ENCODE peak calls at places on chromosomes 7 and 10, in eight cellular contexts. G, S, W, P, Z, F, A and M are unnamed samples.

GRCh38 chr7:38291117-38291647 is 17.7 kb upstream of the TARP start:
- DNase-seq in G (no peak), S (no peak), W (no peak), P (peak), Z (no peak), F (no peak), A (no peak), M (no peak)

GRCh38 chr7:110604206-110604605 is 486.7 kb upstream of the LRRN3 start:
- DNase-seq in G (no peak), S (no peak), W (no peak), P (no peak), Z (no peak), F (no peak), A (no peak), M (no peak)

GRCh38 chr10:57513637-57514036 is 754.1 kb downstream of the IPMK start:
- DNase-seq in G (no peak), S (no peak), W (no peak), P (no peak), Z (no peak), F (no peak), A (no peak), M (no peak)

GRCh38 chr10:77505431-77506334 is 131.9 kb downstream of the KCNMA1 start:
- DNase-seq in G (no peak), S (peak), W (no peak), P (no peak), Z (no peak), F (no peak), A (no peak), M (no peak)

GRCh38 chr10:89086801-89087513 is 96.4 kb downstream of the FAS start:
- DNase-seq in G (no peak), S (no peak), W (peak), P (peak), Z (peak), F (no peak), A (peak), M (peak)

GRCh38 chr7:150313367-150313809 is 9.8 kb upstream of the LRRC61 start:
- DNase-seq in G (no peak), S (no peak), W (no peak), P (no peak), Z (no peak), F (no peak), A (no peak), M (no peak)

GRCh38 chr7:14457567-14458453 is 444.7 kb downstream of the DGKB start:
- DNase-seq in G (peak), S (peak), W (peak), P (peak), Z (peak), F (peak), A (peak), M (peak)

GRCh38 chr7:129862672-129863071 is 90.1 kb downstream of the UBE2H start:
- DNase-seq in G (no peak), S (no peak), W (no peak), P (no peak), Z (no peak), F (no peak), A (no peak), M (no peak)

GRCh38 chr7:1225462-1226154 is 7.1 kb upstream of the UNCX start:
- DNase-seq in G (peak), S (peak), W (no peak), P (no peak), Z (no peak), F (no peak), A (no peak), M (no peak)

GRCh38 chr7:33733865-33734650 is 171.3 kb upstream of the BMPER start:
- DNase-seq in G (no peak), S (peak), W (peak), P (no peak), Z (no peak), F (no peak), A (no peak), M (peak)

GRCh38 chr7:110043514-110043913 is 1047.4 kb upstream of the LRRN3 start:
- DNase-seq in G (no peak), S (no peak), W (no peak), P (no peak), Z (no peak), F (no peak), A (no peak), M (no peak)

GRCh38 chr10:100745882-100746412 is 565 bp downstream of the PAX2 start:
- DNase-seq in G (no peak), S (no peak), W (no peak), P (no peak), Z (no peak), F (no peak), A (no peak), M (no peak)

GRCh38 chr10:125284875-125285597 is 124.7 kb upstream of the CTBP2 start:
- DNase-seq in G (no peak), S (no peak), W (no peak), P (peak), Z (peak), F (no peak), A (no peak), M (no peak)

GRCh38 chr10:67629461-67629971 is 66.5 kb downstream of the CTNNA3 start:
- DNase-seq in G (no peak), S (no peak), W (no peak), P (no peak), Z (no peak), F (no peak), A (no peak), M (no peak)

GRCh38 chr7:101725911-101726310 is 91.5 kb upstream of the CUX1 start:
- DNase-seq in G (no peak), S (no peak), W (no peak), P (no peak), Z (no peak), F (no peak), A (no peak), M (no peak)

GRCh38 chr10:26703096-26703495 is 5.6 kb downstream of the PDSS1 start:
- DNase-seq in G (no peak), S (no peak), W (no peak), P (no peak), Z (no peak), F (no peak), A (no peak), M (no peak)

GRCh38 chr7:139774376-139774775 is 3.4 kb downstream of the HIPK2 start:
- DNase-seq in G (no peak), S (no peak), W (no peak), P (no peak), Z (no peak), F (no peak), A (no peak), M (no peak)

GRCh38 chr7:95828824-95829428 is 56.6 kb downstream of the DYNC1I1 start:
- DNase-seq in G (no peak), S (no peak), W (no peak), P (no peak), Z (no peak), F (no peak), A (no peak), M (no peak)

GRCh38 chr7:17966706-17967105 is 26.4 kb upstream of the SNX13 start:
- DNase-seq in G (no peak), S (no peak), W (no peak), P (no peak), Z (no peak), F (no peak), A (no peak), M (no peak)

GRCh38 chr7:30478349-30479228 is at the start of gene NOD1:
- DNase-seq in G (peak), S (peak), W (peak), P (peak), Z (peak), F (peak), A (peak), M (peak)

GRCh38 chr10:124070666-124071065 is 22.7 kb downstream of the CHST15 start:
- DNase-seq in G (no peak), S (no peak), W (no peak), P (no peak), Z (no peak), F (no peak), A (no peak), M (no peak)

GRCh38 chr10:100612601-100613595 is 77.2 kb downstream of the HIF1AN start:
- DNase-seq in G (no peak), S (no peak), W (no peak), P (no peak), Z (no peak), F (no peak), A (no peak), M (no peak)

GRCh38 chr10:10007972-10008371 is 1009.7 kb upstream of the CELF2 start:
- DNase-seq in G (no peak), S (no peak), W (no peak), P (peak), Z (no peak), F (no peak), A (no peak), M (no peak)

GRCh38 chr10:114115661-114116060 is 58.3 kb downstream of the CCDC186 start:
- DNase-seq in G (no peak), S (no peak), W (no peak), P (no peak), Z (no peak), F (no peak), A (no peak), M (no peak)

GRCh38 chr10:97499561-97500296 is 1.0 kb downstream of the UBTD1 start:
- DNase-seq in G (no peak), S (no peak), W (peak), P (no peak), Z (peak), F (peak), A (peak), M (peak)

GRCh38 chr10:6351540-6351939 is 148.8 kb downstream of the PFKFB3 start:
- DNase-seq in G (no peak), S (no peak), W (no peak), P (no peak), Z (no peak), F (no peak), A (no peak), M (no peak)

GRCh38 chr10:15141136-15142067 is 27.1 kb downstream of the NMT2 start:
- DNase-seq in G (no peak), S (no peak), W (no peak), P (no peak), Z (no peak), F (no peak), A (no peak), M (no peak)

GRCh38 chr10:84540617-84541288 is 212.4 kb downstream of the CCSER2 start:
- DNase-seq in G (peak), S (peak), W (peak), P (peak), Z (no peak), F (peak), A (peak), M (peak)

GRCh38 chr10:96124230-96125141 is 5.6 kb upstream of the ZNF518A start:
- DNase-seq in G (no peak), S (peak), W (peak), P (peak), Z (peak), F (no peak), A (no peak), M (peak)

GRCh38 chr7:147432068-147432467 is 1158.5 kb upstream of the C7orf33 start:
- DNase-seq in G (no peak), S (peak), W (no peak), P (no peak), Z (no peak), F (peak), A (no peak), M (no peak)

GRCh38 chr7:81161459-81162075 is 242.7 kb upstream of the SEMA3C start:
- DNase-seq in G (no peak), S (peak), W (no peak), P (no peak), Z (peak), F (no peak), A (no peak), M (no peak)

GRCh38 chr10:120221873-120222485 is 235.0 kb upstream of the PLPP4 start:
- DNase-seq in G (no peak), S (peak), W (peak), P (peak), Z (no peak), F (no peak), A (no peak), M (peak)

GRCh38 chr10:34526758-34527730 is 288.1 kb downstream of the PARD3 start:
- DNase-seq in G (no peak), S (peak), W (no peak), P (no peak), Z (no peak), F (no peak), A (no peak), M (no peak)

GRCh38 chr7:135919071-135919841 is 57.9 kb downstream of the MTPN start:
- DNase-seq in G (no peak), S (no peak), W (no peak), P (no peak), Z (no peak), F (no peak), A (no peak), M (no peak)

GRCh38 chr10:31129880-31130405 is 98.3 kb upstream of the ZNF438 start:
- DNase-seq in G (no peak), S (no peak), W (no peak), P (no peak), Z (no peak), F (no peak), A (no peak), M (no peak)
- H3K27ac ChIP-seq in G (no peak), S (no peak), W (no peak), P (no peak), Z (no peak), F (no peak), A (no peak), M (peak)

GRCh38 chr7:112362053-112362650 is 88.1 kb upstream of the IFRD1 start:
- DNase-seq in G (no peak), S (no peak), W (no peak), P (no peak), Z (no peak), F (no peak), A (no peak), M (no peak)
- H3K27ac ChIP-seq in G (no peak), S (no peak), W (no peak), P (no peak), Z (no peak), F (no peak), A (no peak), M (no peak)

GRCh38 chr10:129032626-129033353 is 434.3 kb upstream of the MGMT start:
- DNase-seq in G (no peak), S (no peak), W (no peak), P (no peak), Z (no peak), F (no peak), A (no peak), M (no peak)

GRCh38 chr10:129038490-129039011 is 428.5 kb upstream of the MGMT start:
- DNase-seq in G (no peak), S (no peak), W (no peak), P (no peak), Z (no peak), F (no peak), A (no peak), M (no peak)

GRCh38 chr10:129033790-129034272 is 433.2 kb upstream of the MGMT start:
- DNase-seq in G (no peak), S (no peak), W (no peak), P (no peak), Z (no peak), F (no peak), A (no peak), M (peak)

GRCh38 chr10:129033354-129033729 is 433.7 kb upstream of the MGMT start:
- DNase-seq in G (no peak), S (no peak), W (no peak), P (no peak), Z (no peak), F (no peak), A (no peak), M (no peak)

DNA sequence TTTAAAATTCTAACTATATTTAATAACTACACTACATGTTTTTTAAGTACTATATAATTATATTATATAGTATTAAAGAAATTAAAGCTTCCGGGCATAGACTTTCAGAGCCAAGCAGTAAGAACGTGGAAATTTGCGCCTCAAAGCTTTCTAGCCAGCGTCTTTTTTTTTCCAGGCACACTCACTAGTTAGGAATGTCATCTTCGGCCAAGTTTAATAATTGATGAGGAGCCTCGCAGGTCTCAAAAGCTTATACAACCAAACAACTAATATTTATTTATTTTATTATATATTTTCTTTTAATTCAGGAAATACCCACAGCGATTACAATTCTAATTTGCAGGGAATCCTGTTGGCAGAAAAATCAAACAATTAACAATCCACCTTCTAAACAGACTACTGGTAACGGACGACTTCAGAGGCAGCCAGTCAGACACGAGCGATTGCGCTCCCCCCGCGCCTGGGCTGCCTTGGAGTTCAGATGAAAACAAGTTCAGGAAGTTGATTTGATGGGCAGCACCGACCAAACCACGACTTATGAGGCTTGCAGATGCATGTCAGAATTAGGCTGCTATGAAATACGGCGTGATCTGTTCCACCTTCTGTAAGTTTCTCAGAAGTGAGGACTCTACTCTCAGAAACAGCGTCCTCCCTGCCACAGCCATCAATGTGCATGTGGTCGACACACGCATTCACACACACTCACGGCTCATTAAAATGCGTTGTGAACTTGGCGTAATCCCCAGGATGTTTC is 431.8 kb upstream of the MGMT start:
- DNase-seq in G (no peak), S (no peak), W (no peak), P (no peak), Z (no peak), F (no peak), A (no peak), M (no peak)
- H3K27ac ChIP-seq in G (no peak), S (no peak), W (no peak), P (no peak), Z (no peak), F (no peak), A (no peak), M (no peak)

GRCh38 chr10:79321951-79322350 is 25.3 kb upstream of the PPIF start:
- DNase-seq in G (no peak), S (no peak), W (no peak), P (no peak), Z (no peak), F (no peak), A (no peak), M (no peak)

GRCh38 chr10:79322616-79323566 is 24.4 kb upstream of the PPIF start:
- DNase-seq in G (peak), S (no peak), W (no peak), P (no peak), Z (peak), F (no peak), A (no peak), M (peak)

GRCh38 chr10:79321494-79321882 is 25.8 kb upstream of the PPIF start:
- DNase-seq in G (no peak), S (no peak), W (no peak), P (no peak), Z (no peak), F (no peak), A (no peak), M (no peak)

GRCh38 chr10:79324032-79324695 is 23.1 kb upstream of the PPIF start:
- DNase-seq in G (no peak), S (no peak), W (no peak), P (no peak), Z (no peak), F (no peak), A (no peak), M (no peak)

DNA sequence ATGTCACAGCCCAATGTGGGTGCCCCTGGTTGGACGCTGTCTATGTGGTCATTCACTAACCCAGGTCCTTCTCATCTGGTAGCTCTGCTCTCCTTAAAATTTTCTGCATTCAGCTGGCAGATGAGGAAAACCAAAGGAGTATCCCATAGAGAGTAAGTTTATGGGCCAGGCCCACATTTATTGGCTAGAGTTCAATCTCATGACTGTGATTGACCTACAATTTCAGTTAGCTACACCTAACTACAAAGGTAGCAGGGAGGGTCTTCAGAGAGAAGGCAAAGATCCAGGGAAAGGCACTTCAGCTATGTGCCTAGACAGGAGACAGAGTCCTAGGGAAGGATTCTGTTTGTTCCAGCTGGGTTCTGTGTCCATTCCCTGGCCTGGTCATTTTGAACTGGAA is 23.7 kb upstream of the PPIF start:
- DNase-seq in G (no peak), S (no peak), W (no peak), P (no peak), Z (no peak), F (no peak), A (no peak), M (no peak)
- H3K27ac ChIP-seq in G (no peak), S (no peak), W (no peak), P (no peak), Z (no peak), F (no peak), A (no peak), M (no peak)

DNA sequence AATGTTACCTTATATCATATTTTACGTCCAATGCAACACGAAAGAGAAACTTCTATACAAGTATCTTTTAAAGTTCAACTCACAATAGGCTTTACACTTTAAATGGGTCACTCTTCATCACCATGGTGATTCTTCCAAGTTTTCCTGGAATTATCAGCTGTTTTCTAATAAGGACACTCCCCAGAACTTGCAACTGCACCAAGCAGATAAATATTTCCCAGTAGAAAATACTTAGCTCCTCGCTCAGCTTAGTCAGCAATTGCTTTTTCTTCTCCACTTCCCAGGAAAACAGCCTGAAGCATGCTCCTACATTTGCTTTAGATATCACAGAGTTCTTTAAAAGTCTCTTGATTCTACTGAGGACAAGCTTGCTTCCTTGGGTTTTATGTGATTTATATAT is 25.7 kb upstream of the ADD3 start:
- DNase-seq in G (no peak), S (no peak), W (no peak), P (no peak), Z (no peak), F (no peak), A (no peak), M (no peak)
- H3K27ac ChIP-seq in G (peak), S (peak), W (no peak), P (no peak), Z (no peak), F (no peak), A (peak), M (no peak)

DNA sequence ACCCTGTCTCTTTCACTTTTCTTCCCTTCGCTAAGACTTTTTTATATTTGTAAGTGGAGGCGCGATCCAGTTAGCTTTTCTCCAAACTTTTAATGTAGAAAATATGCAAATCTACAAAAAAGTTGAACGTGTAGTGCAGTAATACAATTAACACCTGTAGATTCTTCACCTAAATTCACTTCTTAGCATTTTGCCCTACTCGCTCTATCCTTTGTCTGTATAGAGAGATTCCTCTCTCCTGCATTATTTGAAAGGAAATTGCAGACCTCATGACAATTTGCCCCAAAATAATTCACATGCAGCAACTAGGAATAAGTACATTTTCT is 21.4 kb downstream of the FGFBP3 start:
- DNase-seq in G (no peak), S (no peak), W (no peak), P (no peak), Z (no peak), F (no peak), A (no peak), M (no peak)
- H3K27ac ChIP-seq in G (no peak), S (no peak), W (no peak), P (no peak), Z (no peak), F (no peak), A (no peak), M (no peak)

DNA sequence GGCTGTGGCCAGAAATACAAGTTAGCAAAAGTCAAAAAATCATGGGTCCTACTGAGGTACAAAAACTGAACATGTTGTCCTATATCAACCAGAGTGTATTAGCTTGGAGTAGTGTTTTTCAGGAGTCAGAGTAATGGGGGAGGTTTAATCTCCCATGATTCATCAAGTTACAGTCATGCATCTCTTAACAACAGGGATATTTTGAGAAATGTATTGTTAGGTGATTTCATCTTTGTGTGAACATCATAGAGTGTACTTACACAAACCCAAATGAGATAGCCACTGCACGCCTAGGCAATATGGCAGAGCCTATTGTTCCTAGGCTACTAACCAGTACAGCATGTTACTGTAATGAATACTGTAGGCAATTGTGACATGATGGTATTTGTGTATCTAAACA is 14.9 kb upstream of the TES start:
- DNase-seq in G (no peak), S (no peak), W (no peak), P (no peak), Z (no peak), F (no peak), A (no peak), M (no peak)
- H3K27ac ChIP-seq in G (no peak), S (no peak), W (no peak), P (no peak), Z (no peak), F (no peak), A (no peak), M (no peak)